ENCODE peak calls at places on chromosome 14, in four cellular contexts. C is astrocyte of the spinal cord, X is SK-N-SH, U is mammary epithelial cell. V is an unnamed sample.

GRCh38 chr14:105201928-105202513 is 20.9 kb upstream of the NUDT14 start:
- DNase-seq in X (no peak), C (no peak), U (no peak), V (no peak)

GRCh38 chr14:65320661-65321308 is 91.7 kb upstream of the FUT8 start:
- DNase-seq in U (no peak), X (no peak), C (no peak), V (no peak)

GRCh38 chr14:34110531-34110930 is 159.7 kb upstream of the EGLN3 start:
- DNase-seq in X (no peak), C (no peak), U (peak), V (no peak)

GRCh38 chr14:94936411-94936892 is 166.5 kb upstream of the GSC start:
- DNase-seq in X (peak), U (no peak), C (peak), V (no peak)

GRCh38 chr14:103085106-103086091 is 1.4 kb downstream of the LBHD2 start:
- DNase-seq in U (no peak), X (peak), C (no peak), V (no peak)

GRCh38 chr14:104475256-104475655 is 104.3 kb upstream of the C14orf180 start:
- DNase-seq in X (no peak), C (no peak), U (no peak), V (no peak)

GRCh38 chr14:21894003-21894897 is 220.6 kb upstream of the OR4E1 start:
- DNase-seq in X (no peak), U (no peak), C (no peak), V (no peak)

GRCh38 chr14:69270795-69271708 is 11.1 kb downstream of the GALNT16 start:
- DNase-seq in X (no peak), C (peak), U (no peak), V (no peak)

GRCh38 chr14:59161571-59162175 is 26.8 kb upstream of the DAAM1 start:
- DNase-seq in C (peak), U (peak), X (no peak), V (no peak)

GRCh38 chr14:22448035-22448904 is 140.8 kb downstream of the DAD1 start:
- DNase-seq in U (no peak), C (peak), X (no peak), V (no peak)

GRCh38 chr14:95523818-95524448 is 7.5 kb upstream of the SYNE3 start:
- DNase-seq in X (no peak), U (no peak), C (peak), V (no peak)

GRCh38 chr14:105087308-105087962 is 22.2 kb upstream of the GPR132 start:
- DNase-seq in U (peak), C (peak), X (peak), V (no peak)

GRCh38 chr14:71062581-71063303 is 155.5 kb downstream of the PCNX1 start:
- DNase-seq in C (no peak), X (no peak), U (no peak), V (no peak)

GRCh38 chr14:81062816-81063215 is 107.4 kb downstream of the TSHR start:
- DNase-seq in U (peak), X (peak), C (no peak), V (no peak)

GRCh38 chr14:96090441-96091148 is 51.4 kb downstream of the C14orf132 start:
- DNase-seq in X (peak), C (peak), U (no peak), V (no peak)

GRCh38 chr14:93970967-93971634 is 5.3 kb downstream of the ASB2 start:
- DNase-seq in U (no peak), C (no peak), X (no peak), V (no peak)

GRCh38 chr14:55699131-55700057 is 119.4 kb downstream of the KTN1 start:
- DNase-seq in X (no peak), U (peak), C (peak), V (no peak)

GRCh38 chr14:70018246-70018645 is 139.0 kb downstream of the SMOC1 start:
- DNase-seq in C (no peak), X (no peak), U (no peak), V (no peak)

GRCh38 chr14:96741151-96741977 is 55.8 kb upstream of the VRK1 start:
- DNase-seq in X (peak), U (peak), C (peak), V (peak)

GRCh38 chr14:36771256-36771655 is 109.6 kb downstream of the PAX9 start:
- DNase-seq in X (no peak), U (no peak), C (no peak), V (no peak)

GRCh38 chr14:67729072-67729561 is 27.4 kb downstream of the RDH12 start:
- DNase-seq in U (no peak), C (no peak), X (no peak), V (no peak)

GRCh38 chr14:70801836-70802235 is 7.5 kb downstream of the MAP3K9 start:
- DNase-seq in C (no peak), X (no peak), U (no peak), V (no peak)

GRCh38 chr14:69059658-69060648 is 80.9 kb upstream of the ACTN1 start:
- DNase-seq in U (peak), X (no peak), C (peak), V (no peak)

GRCh38 chr14:74618078-74618952 is 6.3 kb upstream of the LTBP2 start:
- DNase-seq in C (peak), X (no peak), U (peak), V (no peak)

GRCh38 chr14:89455412-89455811 is 38.4 kb upstream of the FOXN3 start:
- DNase-seq in X (peak), U (no peak), C (no peak), V (no peak)

GRCh38 chr14:99602788-99603415 is 1.1 kb downstream of the CCDC85C start:
- DNase-seq in X (no peak), U (no peak), C (no peak), V (no peak)
- TF ChIP-seq CTCF in X (no peak), U (no peak), C (no peak), V (no peak)

DNA sequence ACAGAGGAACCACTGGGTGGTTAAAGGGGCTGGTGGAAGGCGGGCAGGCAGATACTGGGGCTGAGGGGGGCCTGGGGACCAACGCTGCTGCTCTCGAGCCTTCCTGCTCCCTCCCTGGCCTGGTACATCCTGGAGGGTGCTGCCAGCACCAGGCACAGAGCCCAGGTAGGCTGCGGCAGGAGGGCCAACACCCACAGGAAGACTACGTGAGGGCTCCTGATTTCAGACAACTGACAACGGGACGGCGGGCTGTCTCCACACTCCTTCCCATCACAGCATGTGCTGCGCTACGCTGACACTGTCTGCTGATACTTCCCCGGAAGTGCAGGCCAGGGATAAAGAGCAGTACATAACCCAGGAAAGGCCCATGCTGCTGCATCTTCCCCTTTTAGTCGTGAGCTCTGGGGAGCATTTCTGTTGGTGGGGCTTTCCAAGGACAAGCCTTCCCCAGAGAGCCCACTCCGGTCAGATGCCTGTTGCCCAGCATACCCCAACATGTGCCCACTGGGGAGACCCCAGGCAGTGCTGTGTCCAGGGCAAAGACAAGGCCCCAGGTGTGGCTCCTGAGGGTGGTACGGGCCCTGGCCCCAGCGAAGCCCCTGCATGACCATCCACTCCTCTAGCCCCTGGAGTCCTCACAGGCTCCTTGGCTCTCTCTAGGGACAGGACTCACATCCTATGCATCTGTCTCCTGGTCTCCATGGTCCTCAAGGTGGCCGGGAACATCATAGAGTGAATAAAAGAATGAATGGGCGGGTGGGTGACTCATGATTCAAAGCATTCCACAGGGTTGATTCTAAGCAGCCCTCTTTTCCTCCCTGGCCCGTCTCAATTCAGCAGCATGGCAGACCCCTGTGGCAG is 38.0 kb downstream of the CHGA start:
- DNase-seq in U (peak), X (no peak), C (peak), V (no peak)
- TF ChIP-seq CTCF in U (no peak), X (no peak), C (no peak), V (no peak)

DNA sequence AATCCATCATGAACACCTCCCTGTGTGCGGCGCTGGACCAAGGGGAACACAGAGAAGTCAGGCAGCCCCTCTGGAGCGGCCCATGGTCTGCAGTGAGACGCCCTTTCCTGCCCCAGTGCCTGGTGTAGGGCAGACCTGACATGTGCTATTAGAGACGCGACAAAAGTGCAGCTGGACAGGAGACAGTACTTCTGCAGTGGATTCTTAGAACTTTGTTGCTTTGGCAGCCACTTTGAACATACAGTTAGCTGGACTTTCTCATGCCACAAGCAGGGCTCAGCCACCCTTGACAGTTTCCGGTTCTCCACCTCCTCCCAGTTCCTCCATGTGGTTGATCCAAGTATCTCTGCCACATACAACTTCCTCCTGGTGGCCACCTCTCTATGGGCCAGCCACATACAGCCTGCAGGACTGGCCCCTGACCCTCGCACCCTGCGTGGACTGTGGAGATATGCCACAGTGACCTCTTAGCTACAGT is 45.9 kb downstream of the LGMN start:
- DNase-seq in U (no peak), X (no peak), C (no peak), V (no peak)
- TF ChIP-seq CTCF in U (no peak), X (no peak), C (no peak), V (no peak)

GRCh38 chr14:106586098-106586704 is 1059.8 kb downstream of the TMEM121 start:
- DNase-seq in U (no peak), C (no peak), X (peak), V (no peak)
- TF ChIP-seq CTCF in U (peak), C (no peak), X (peak), V (no peak)

V was measured in type B pancreatic cell.